ENCODE peak calls at places on chromosomes 2 and 18, in six cellular contexts. S is HepG2, V is SK-N-SH, T is GM23248, U is neural progenitor cell, B is neuronal stem cell. A is an unnamed sample.

GRCh38 chr2:33836628-33837027 is 237.5 kb upstream of the FAM98A start:
- DNase-seq in V (no peak), U (no peak), S (no peak), B (no peak), T (no peak), A (no peak)

GRCh38 chr2:64225491-64225890 is 81.3 kb upstream of the PELI1 start:
- DNase-seq in B (no peak), S (no peak), V (no peak), U (no peak), T (peak; percentile 53), A (no peak)

GRCh38 chr2:109062558-109063325 is 66.3 kb upstream of the SH3RF3 start:
- DNase-seq in T (peak; percentile 19), B (no peak), S (no peak), V (no peak), U (peak; percentile 44), A (no peak)

GRCh38 chr2:72031346-72032115 is 116.1 kb downstream of the CYP26B1 start:
- DNase-seq in V (peak; percentile 8), S (no peak), B (no peak), T (no peak), U (no peak), A (peak; percentile 5)

GRCh38 chr18:702957-703659 is 9.3 kb downstream of the ENOSF1 start:
- DNase-seq in U (no peak), B (no peak), T (peak; percentile 96), S (peak; percentile 79), V (no peak), A (peak; percentile 15)

GRCh38 chr2:101386599-101387150 is 628 bp downstream of the CREG2 start:
- DNase-seq in B (no peak), U (peak; percentile 21), T (no peak), V (peak; percentile 77), S (no peak), A (no peak)

GRCh38 chr18:48657446-48658120 is 118.8 kb downstream of the CTIF start:
- DNase-seq in S (no peak), B (no peak), T (peak; percentile 60), U (peak; percentile 20), V (no peak), A (no peak)

GRCh38 chr2:240905176-240905781 is 857 bp upstream of the CROCC2 start:
- DNase-seq in U (no peak), T (no peak), V (no peak), S (no peak), B (no peak), A (no peak)

GRCh38 chr18:36511791-36512352 is 214.4 kb downstream of the FHOD3 start:
- DNase-seq in U (no peak), T (peak; percentile 29), V (peak; percentile 27), B (no peak), S (no peak), A (peak; percentile 50)

GRCh38 chr2:178188466-178188865 is 5.8 kb upstream of the OSBPL6 start:
- DNase-seq in B (no peak), V (no peak), S (no peak), U (no peak), T (no peak), A (no peak)

GRCh38 chr2:35973737-35974132 is 381.8 kb upstream of the CRIM1 start:
- DNase-seq in U (no peak), T (peak; percentile 13), S (peak; percentile 7), V (no peak), B (no peak), A (no peak)

GRCh38 chr2:29518988-29519925 is 402.1 kb downstream of the ALK start:
- DNase-seq in V (no peak), S (no peak), B (no peak), U (no peak), T (peak; percentile 82), A (no peak)

GRCh38 chr2:68379184-68379708 is 14.2 kb downstream of the PLEK start:
- DNase-seq in T (no peak), S (no peak), V (no peak), U (no peak), B (no peak), A (no peak)

GRCh38 chr2:36659872-36660312 is 36.6 kb upstream of the VIT start:
- DNase-seq in V (no peak), U (no peak), T (peak; percentile 51), B (no peak), S (peak; percentile 95), A (no peak)

GRCh38 chr2:239758325-239758877 is 266.7 kb downstream of the NDUFA10 start:
- DNase-seq in T (peak; percentile 37), U (no peak), V (no peak), S (no peak), B (no peak), A (no peak)

GRCh38 chr2:234986346-234986745 is 34.5 kb downstream of the SH3BP4 start:
- DNase-seq in S (no peak), T (no peak), U (no peak), V (no peak), B (no peak), A (no peak)

GRCh38 chr2:112593761-112594160 is 9.4 kb downstream of the CHCHD5 start:
- DNase-seq in V (no peak), T (no peak), B (no peak), S (no peak), U (no peak), A (no peak)

GRCh38 chr18:59988098-59988706 is 88.4 kb downstream of the PMAIP1 start:
- DNase-seq in T (peak; percentile 65), V (peak; percentile 38), B (peak; percentile 24), S (peak; percentile 23), U (peak; percentile 49), A (peak; percentile 31)

GRCh38 chr2:149409506-149409905 is 79.1 kb downstream of the LYPD6 start:
- DNase-seq in U (no peak), S (no peak), V (no peak), B (no peak), T (no peak), A (no peak)

GRCh38 chr2:138395565-138396306 is 105.8 kb upstream of the SPOPL start:
- DNase-seq in U (no peak), B (no peak), V (no peak), S (no peak), T (peak; percentile 86), A (no peak)

GRCh38 chr18:58292675-58293074 is 248.6 kb downstream of the NEDD4L start:
- DNase-seq in U (no peak), T (no peak), V (no peak), S (no peak), B (no peak), A (no peak)

GRCh38 chr2:134736167-134736885 is 17.5 kb upstream of the TMEM163 start:
- DNase-seq in B (peak; percentile 21), V (no peak), S (no peak), U (peak; percentile 13), T (peak; percentile 47), A (no peak)

GRCh38 chr2:137706786-137707613 is 257.3 kb upstream of the HNMT start:
- DNase-seq in T (no peak), S (no peak), B (no peak), V (no peak), U (no peak), A (no peak)

GRCh38 chr2:9637330-9637729 is 6.5 kb upstream of the YWHAQ start:
- DNase-seq in T (peak; percentile 79), S (peak; percentile 62), V (no peak), U (peak; percentile 25), B (no peak), A (no peak)

GRCh38 chr2:204005940-204006721 is 69.6 kb downstream of the ICOS start:
- DNase-seq in B (no peak), S (no peak), T (no peak), V (no peak), U (no peak), A (no peak)

GRCh38 chr2:8297376-8298213 is 384.3 kb upstream of the ID2 start:
- DNase-seq in T (no peak), B (no peak), V (no peak), U (no peak), S (no peak), A (no peak)

GRCh38 chr2:8296340-8296739 is 385.5 kb upstream of the ID2 start:
- DNase-seq in U (no peak), B (no peak), S (no peak), V (no peak), T (no peak), A (no peak)

GRCh38 chr2:8300905-8301304 is 381.0 kb upstream of the ID2 start:
- DNase-seq in S (no peak), U (no peak), V (no peak), T (no peak), B (no peak), A (peak; percentile 9)

GRCh38 chr2:8300216-8300615 is 381.6 kb upstream of the ID2 start:
- DNase-seq in S (no peak), V (no peak), B (no peak), U (no peak), T (no peak), A (peak; percentile 12)

GRCh38 chr2:8298783-8299182 is 383.1 kb upstream of the ID2 start:
- DNase-seq in B (no peak), S (no peak), T (no peak), U (no peak), V (no peak), A (peak; percentile 36)
- H3K4me3 ChIP-seq in B (no peak overlapping the region), S (no peak overlapping the region), T (no peak overlapping the region), U (no peak overlapping the region), V (no peak overlapping the region), A (no peak overlapping the region)

DNA sequence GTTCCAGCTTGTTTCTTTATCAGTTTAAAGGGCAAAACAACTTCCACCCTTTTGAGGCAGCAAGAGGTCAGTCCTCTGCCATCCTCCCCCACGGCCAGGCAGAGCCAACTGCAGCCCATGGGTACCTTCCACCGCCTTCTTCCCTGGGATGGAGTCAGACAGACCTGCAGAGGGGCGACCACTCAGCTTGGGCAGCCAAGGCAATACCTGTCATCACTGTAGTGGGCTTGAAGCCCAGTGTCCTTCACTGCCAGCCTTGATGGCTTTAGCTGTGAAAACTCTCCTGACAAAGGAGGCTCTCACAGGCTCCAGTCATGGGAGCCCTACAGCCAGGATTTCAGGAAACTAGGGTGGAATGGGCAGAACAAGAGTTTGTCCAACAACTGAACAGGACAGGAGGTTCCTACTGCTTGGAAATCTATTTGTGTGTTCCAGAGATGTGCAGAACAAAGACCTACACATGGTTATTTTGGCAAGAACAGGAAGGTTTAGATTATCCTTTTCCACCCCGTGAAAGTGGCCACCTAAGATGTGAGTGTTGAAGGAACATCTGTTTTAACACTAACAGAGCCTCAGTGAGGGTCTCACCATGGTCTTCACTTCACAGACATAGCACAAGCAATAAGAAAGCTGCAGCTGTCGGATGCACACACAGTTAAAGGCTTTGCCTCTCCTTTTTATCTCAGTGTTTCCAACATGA is 93.9 kb upstream of the RMDN2 start:
- DNase-seq in B (no peak), U (no peak), V (no peak), S (no peak), T (no peak), A (no peak)
- H3K27ac ChIP-seq in B (no peak overlapping the region), U (no peak overlapping the region), V (no peak overlapping the region), S (no peak overlapping the region), T (no peak overlapping the region), A (no peak overlapping the region)

DNA sequence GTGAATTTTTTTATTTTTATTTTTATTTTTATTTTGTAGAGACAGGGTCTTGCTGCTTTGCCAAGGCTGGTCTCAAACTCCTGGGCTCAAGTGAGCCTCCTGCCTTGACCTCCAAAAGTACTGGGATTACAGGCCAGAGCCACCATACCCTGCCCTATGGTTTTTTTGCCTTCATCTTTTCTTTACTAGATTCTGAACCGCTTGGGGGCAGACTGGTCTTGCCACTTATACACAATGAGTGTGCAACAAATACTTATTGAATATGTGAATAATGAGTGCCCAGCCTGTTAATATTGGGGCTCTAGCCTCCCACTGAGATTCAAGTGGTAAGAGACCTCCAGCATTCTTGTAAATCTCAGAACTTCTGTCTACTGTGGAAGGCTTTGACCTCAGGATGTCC is 3.9 kb downstream of the NCK2 start:
- DNase-seq in U (no peak), B (no peak), V (no peak), S (no peak), T (no peak), A (no peak)
- H3K9ac ChIP-seq in U (no peak overlapping the region), B (no peak overlapping the region), V (no peak overlapping the region), S (no peak overlapping the region), T (no peak overlapping the region), A (no peak overlapping the region)

GRCh38 chr2:202039278-202040100 is 5.8 kb downstream of the FZD7 start:
- DNase-seq in B (no peak), V (no peak), U (peak; percentile 54), S (no peak), T (peak; percentile 44), A (no peak)
- H3K4me3 ChIP-seq in B (no peak overlapping the region), V (peak overlapping the region; percentile 15), U (peak overlapping the region; percentile 93), S (no peak overlapping the region), T (peak overlapping the region; percentile 80), A (no peak overlapping the region)

A was measured in colonic mucosa.